ENCODE peak calls at places on chromosomes 4 and X, in ten cellular contexts. S is lower lobe of right lung; Z is pancreas; I is brain microvascular endothelial cell; B is SJSA1; W is mesendoderm; D is fibroblast of lung; A is effector memory CD4-positive, alpha-beta T cell; K is astrocyte; E is mammary epithelial cell. F is an unnamed sample.

GRCh38 chrX:149937881-149938426 is 337 bp downstream of the EOLA2 start:
- DNase-seq in S (peak; percentile 55), Z (peak; percentile 33), I (no peak), B (no peak), W (peak; percentile 11), D (peak; percentile 11), A (peak; percentile 8), K (peak; percentile 6), E (no peak), F (no peak)

GRCh38 chr4:143531368-143531767 is 17.9 kb downstream of the SMARCA5 start:
- DNase-seq in S (no peak), Z (no peak), I (no peak), B (no peak), W (peak; percentile 11), D (no peak), A (no peak), K (no peak), E (no peak), F (no peak)

GRCh38 chrX:121389976-121390709 is 342.7 kb downstream of the GLUD2 start:
- DNase-seq in S (no peak), Z (no peak), I (no peak), B (no peak), W (no peak), D (peak; percentile 26), A (no peak), K (peak; percentile 31), E (peak; percentile 32), F (no peak)

GRCh38 chrX:24838624-24839023 is 144.9 kb downstream of the POLA1 start:
- DNase-seq in S (no peak), Z (no peak), I (peak; percentile 39), B (peak; percentile 21), W (peak; percentile 13), D (peak; percentile 23), A (no peak), K (peak; percentile 14), E (peak; percentile 6), F (no peak)

GRCh38 chrX:23202316-23202715 is 132.3 kb upstream of the PTCHD1 start:
- DNase-seq in S (no peak), Z (no peak), I (no peak), B (no peak), W (no peak), D (no peak), A (no peak), K (no peak), E (no peak), F (no peak)

GRCh38 chrX:48083212-48083611 is 11.8 kb upstream of the ZNF630 start:
- DNase-seq in S (no peak), Z (peak; percentile 39), I (peak; percentile 51), B (peak; percentile 21), W (peak; percentile 58), D (peak; percentile 29), A (no peak), K (peak; percentile 10), E (peak; percentile 35), F (no peak)

GRCh38 chr4:7338876-7339623 is 95.7 kb downstream of the PSAPL1 start:
- DNase-seq in S (peak; percentile 35), Z (no peak), I (no peak), B (no peak), W (no peak), D (no peak), A (no peak), K (no peak), E (no peak), F (no peak)

GRCh38 chrX:149497626-149498025 is 7.5 kb downstream of the IDS start:
- DNase-seq in S (no peak), Z (no peak), I (peak; percentile 33), B (no peak), W (no peak), D (peak; percentile 69), A (no peak), K (peak; percentile 55), E (peak; percentile 85), F (no peak)

GRCh38 chr4:147816382-147817254 is 84.7 kb downstream of the ARHGAP10 start:
- DNase-seq in S (no peak), Z (no peak), I (no peak), B (no peak), W (no peak), D (no peak), A (no peak), K (no peak), E (no peak), F (no peak)

GRCh38 chr4:39026096-39026495 is 6.1 kb downstream of the TMEM156 start:
- DNase-seq in S (no peak), Z (no peak), I (no peak), B (no peak), W (no peak), D (no peak), A (no peak), K (no peak), E (no peak), F (no peak)
- H3K4me3 ChIP-seq in S (no peak overlapping the region), Z (no peak overlapping the region), I (no peak overlapping the region), B (no peak overlapping the region), W (no peak overlapping the region), D (no peak overlapping the region), A (no peak overlapping the region), K (no peak overlapping the region), E (no peak overlapping the region), F (no peak overlapping the region)

GRCh38 chrX:95974885-95975284 is 709.8 kb upstream of the DIAPH2 start:
- DNase-seq in S (no peak), Z (no peak), I (no peak), B (no peak), W (no peak), D (no peak), A (no peak), K (no peak), E (no peak), F (no peak)
- H3K36me3 ChIP-seq in S (no peaks in the 10 kb centered on the region), Z (no peaks in the 10 kb centered on the region), I (no peaks in the 10 kb centered on the region), B (no peaks in the 10 kb centered on the region), W (no peaks in the 10 kb centered on the region), D (no peaks in the 10 kb centered on the region), A (no peaks in the 10 kb centered on the region), K (no peaks in the 10 kb centered on the region), E (no peaks in the 10 kb centered on the region), F (no peaks in the 10 kb centered on the region)

DNA sequence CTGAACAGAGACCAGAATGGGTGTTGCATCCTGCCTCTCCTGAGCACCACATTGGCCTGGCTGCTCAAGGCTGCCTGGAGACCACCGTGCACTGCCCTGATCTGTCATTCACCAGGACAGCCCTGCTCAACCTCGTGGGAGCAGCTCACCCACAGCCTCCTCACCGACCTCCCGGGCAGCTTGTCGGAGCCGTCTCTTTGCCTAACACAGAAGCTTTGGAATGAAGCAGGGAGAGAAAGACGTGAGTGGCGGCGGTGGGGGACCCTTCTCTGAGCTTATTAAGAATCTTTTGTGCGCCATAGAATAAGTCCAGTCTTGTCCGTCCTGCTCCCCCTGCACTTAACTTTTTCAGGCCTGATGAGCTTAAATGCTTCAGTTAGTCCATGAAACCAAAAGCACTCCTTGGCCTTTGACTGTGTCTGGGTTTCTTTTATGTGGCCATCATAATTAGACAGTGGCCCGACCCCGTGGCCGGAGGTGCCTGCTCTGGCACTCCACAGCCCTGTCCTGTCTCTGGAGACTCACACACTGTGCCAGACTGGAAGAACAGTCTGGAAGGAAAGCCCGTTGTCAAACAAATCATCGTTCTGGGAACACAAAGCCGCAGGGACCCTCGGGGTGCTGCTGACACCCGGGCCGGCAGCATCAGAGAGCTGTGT is 192.8 kb downstream of the BCOR start:
- DNase-seq in S (no peak), Z (no peak), I (no peak), B (no peak), W (no peak), D (peak; percentile 8), A (no peak), K (no peak), E (no peak), F (no peak)
- H3K4me3 ChIP-seq in S (no peak overlapping the region), Z (no peak overlapping the region), I (no peak overlapping the region), B (no peak overlapping the region), W (no peak overlapping the region), D (no peak overlapping the region), A (no peak overlapping the region), K (no peak overlapping the region), E (no peak overlapping the region), F (no peak overlapping the region)

DNA sequence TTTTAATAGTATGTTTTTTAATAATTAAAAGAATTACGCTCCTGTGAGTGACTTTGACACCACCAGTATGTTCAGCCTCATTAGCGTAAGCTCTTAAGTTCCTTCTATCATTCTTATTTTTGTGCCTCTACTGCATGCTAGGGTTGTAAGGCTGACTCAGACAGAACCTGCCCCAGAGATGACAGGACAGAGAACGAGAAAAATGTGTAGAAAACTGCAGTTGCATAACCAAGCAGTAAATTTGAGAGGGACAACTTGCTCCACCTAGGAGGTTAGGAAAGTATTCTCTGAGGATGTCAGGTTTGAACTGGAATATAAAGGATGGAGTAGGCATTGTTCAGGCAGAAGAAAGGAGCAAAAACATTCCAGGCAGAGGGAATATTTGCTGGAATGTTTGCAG is 98.7 kb downstream of the NFKB1 start:
- DNase-seq in S (no peak), Z (no peak), I (no peak), B (no peak), W (no peak), D (no peak), A (no peak), K (peak; percentile 1), E (peak; percentile 44), F (no peak)
- H3K36me3 ChIP-seq in S (peaks cover 100% of the 10 kb centered on the region), Z (peaks cover 3% of the 10 kb centered on the region), I (peaks cover 51% of the 10 kb centered on the region), B (peaks cover 78% of the 10 kb centered on the region), W (no peaks in the 10 kb centered on the region), D (peaks cover 4% of the 10 kb centered on the region), A (peaks cover 45% of the 10 kb centered on the region), K (peaks cover 41% of the 10 kb centered on the region), E (peaks cover 20% of the 10 kb centered on the region), F (peaks cover 3% of the 10 kb centered on the region)

GRCh38 chrX:33194876-33195433 is 16.4 kb downstream of the DMD start:
- DNase-seq in S (no peak), Z (no peak), I (no peak), B (peak; percentile 44), W (peak; percentile 4), D (peak; percentile 3), A (no peak), K (peak; percentile 2), E (no peak), F (no peak)
- H3K4me3 ChIP-seq in S (no peak overlapping the region), Z (no peak overlapping the region), I (no peak overlapping the region), B (no peak overlapping the region), W (no peak overlapping the region), D (no peak overlapping the region), A (no peak overlapping the region), K (no peak overlapping the region), E (no peak overlapping the region), F (no peak overlapping the region)